ENCODE peak calls at places on chromosomes 13 and 19, in nine cellular contexts. S, N, H, K, X, M, Z, D and R are unnamed samples. For H3K4me1, the result is how much of the 10 kb centered on the place peaks cover.

GRCh38 chr13:53191091-53191490 is 162.5 kb downstream of the OLFM4 start:
- DNase-seq in H (no peak), D (no peak), X (no peak), K (no peak), N (peak), M (no peak), Z (no peak), S (no peak), R (no peak)

GRCh38 chr13:43799191-43799590 is 12.4 kb upstream of the ENOX1 start:
- DNase-seq in K (no peak), D (no peak), Z (no peak), N (no peak), S (no peak), M (no peak), X (no peak), H (no peak), R (no peak)

GRCh38 chr13:31929031-31929770 is 102.4 kb upstream of the FRY start:
- DNase-seq in X (no peak), D (no peak), S (no peak), M (no peak), N (no peak), K (no peak), Z (no peak), H (no peak), R (no peak)

GRCh38 chr19:49983645-49984229 is 22.8 kb upstream of the SIGLEC11 start:
- DNase-seq in X (peak), K (peak), H (peak), S (peak), N (peak), D (no peak), M (peak), Z (peak), R (peak)

GRCh38 chr19:46745030-46745429 is 827 bp upstream of the FKRP start:
- DNase-seq in S (no peak), D (no peak), Z (no peak), M (no peak), X (no peak), H (no peak), K (no peak), N (no peak), R (no peak)

GRCh38 chr19:34430738-34431625 is 2.8 kb downstream of the UBA2 start:
- DNase-seq in M (no peak), N (peak), D (no peak), X (peak), S (peak), H (no peak), K (no peak), Z (peak), R (no peak)

GRCh38 chr13:106568225-106569003 is 477 bp upstream of the ARGLU1 start:
- DNase-seq in K (no peak), H (no peak), M (no peak), S (no peak), D (no peak), X (no peak), Z (peak), N (no peak), R (no peak)

GRCh38 chr19:40756502-40757110 is 5.6 kb downstream of the SNRPA start:
- DNase-seq in Z (no peak), N (no peak), X (no peak), D (no peak), K (no peak), S (no peak), M (no peak), H (no peak), R (no peak)

GRCh38 chr19:6270076-6270745 is 9.6 kb downstream of the MLLT1 start:
- DNase-seq in Z (no peak), K (no peak), X (no peak), M (no peak), H (no peak), S (no peak), N (no peak), D (no peak), R (no peak)

GRCh38 chr19:35828694-35829301 is 16.2 kb upstream of the PRODH2 start:
- DNase-seq in S (peak), N (peak), K (peak), Z (no peak), M (no peak), H (peak), D (no peak), X (peak), R (peak)

GRCh38 chr13:113209880-113210421 is 538 bp downstream of the CUL4A start:
- DNase-seq in D (peak), H (peak), N (peak), X (peak), K (peak), M (peak), S (no peak), Z (peak), R (peak)

GRCh38 chr13:113208424-113209335 is at the start of gene PCID2:
- DNase-seq in Z (peak), K (peak), N (peak), X (peak), S (peak), H (peak), M (peak), D (peak), R (peak)

GRCh38 chr13:113205428-113205931 is 3.0 kb downstream of the PCID2 start:
- DNase-seq in N (no peak), X (peak), M (no peak), S (no peak), Z (no peak), D (no peak), H (no peak), K (no peak), R (no peak)

GRCh38 chr13:113209336-113209879 is at the start of gene CUL4A:
- DNase-seq in M (peak), D (peak), X (no peak), K (peak), S (peak), N (peak), Z (peak), H (peak), R (peak)

DNA sequence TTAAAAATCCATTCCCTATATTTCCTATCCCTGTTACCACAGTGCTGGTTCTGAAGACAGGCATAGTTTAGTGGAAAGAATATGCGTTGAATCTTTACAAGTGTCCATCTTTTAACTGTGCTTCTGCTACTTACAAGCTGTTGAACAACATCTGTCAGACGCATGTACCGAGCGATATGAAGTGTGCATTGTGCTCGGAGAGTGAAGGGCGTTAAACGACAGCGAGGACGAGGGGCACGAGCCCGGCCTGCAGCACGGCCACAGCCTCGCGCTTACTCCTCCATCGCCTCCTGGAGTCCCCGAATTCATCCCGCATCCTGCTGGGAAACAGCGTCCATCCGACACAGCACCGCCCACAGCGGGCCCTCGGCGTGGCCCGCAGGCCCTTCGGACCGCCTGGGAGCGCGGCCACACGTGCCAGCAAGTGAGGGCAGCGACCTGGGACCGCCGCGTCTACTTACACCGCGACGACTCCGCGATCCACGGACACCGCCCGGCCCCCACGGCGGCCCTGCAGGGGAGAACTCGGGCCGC is 512 bp downstream of the PCID2 start:
- DNase-seq in D (no peak), H (no peak), K (no peak), Z (no peak), X (peak), N (peak), S (no peak), M (no peak), R (peak)
- H3K4me1 ChIP-seq in D (half or more), H (half or more), K (under half), Z (under half), X (under half), N (under half), S (under half), M (half or more), R (half or more)

GRCh38 chr13:98474761-98475160 is 102.1 kb downstream of the STK24 start:
- DNase-seq in N (no peak), X (no peak), S (no peak), K (no peak), D (peak), M (no peak), H (no peak), Z (no peak), R (no peak)

GRCh38 chr13:98478134-98479129 is 98.5 kb downstream of the STK24 start:
- DNase-seq in D (peak), X (peak), Z (no peak), S (peak), M (no peak), N (peak), K (no peak), H (no peak), R (no peak)

GRCh38 chr13:98476106-98476505 is 100.8 kb downstream of the STK24 start:
- DNase-seq in D (peak), Z (no peak), S (no peak), K (no peak), N (peak), H (no peak), X (peak), M (no peak), R (no peak)

GRCh38 chr13:98475521-98475920 is 101.4 kb downstream of the STK24 start:
- DNase-seq in N (peak), K (no peak), Z (no peak), S (peak), X (peak), M (no peak), H (no peak), D (peak), R (no peak)

DNA sequence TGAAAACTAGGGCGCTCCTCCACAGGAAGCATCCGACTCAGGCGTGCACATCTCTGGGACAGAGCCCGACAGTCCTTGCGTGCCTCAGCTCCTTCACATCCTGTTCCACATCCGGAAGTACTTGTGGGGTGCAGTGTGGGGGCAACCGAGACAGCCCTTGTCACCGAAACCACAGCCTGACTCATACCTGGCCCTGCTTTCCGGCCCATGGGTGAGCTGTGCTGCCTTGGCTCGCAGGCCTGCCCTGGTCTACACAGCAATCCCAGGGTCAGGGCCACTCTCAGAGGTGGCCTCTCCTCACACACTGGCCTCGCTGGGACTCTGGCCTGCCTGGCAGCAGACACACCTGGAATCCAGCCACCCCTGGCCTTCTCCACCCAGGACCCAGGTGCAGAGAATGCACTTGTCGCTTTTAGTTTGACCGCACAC is 100.4 kb downstream of the STK24 start:
- DNase-seq in M (peak), N (peak), H (peak), K (no peak), X (peak), D (peak), S (peak), Z (peak), R (peak)
- TF ChIP-seq POLR2AphosphoS5 in M (peak), N (no peak), H (no peak), K (peak), X (peak), D (no peak), S (no peak), Z (peak), R (peak)

GRCh38 chr13:110297771-110298170 is 9.2 kb downstream of the COL4A1 start:
- DNase-seq in K (no peak), N (no peak), M (no peak), S (no peak), X (no peak), Z (no peak), D (no peak), H (no peak), R (no peak)
- H3K4me1 ChIP-seq in K (under half), N (under half), M (half or more), S (under half), X (half or more), Z (under half), D (under half), H (under half), R (under half)

DNA sequence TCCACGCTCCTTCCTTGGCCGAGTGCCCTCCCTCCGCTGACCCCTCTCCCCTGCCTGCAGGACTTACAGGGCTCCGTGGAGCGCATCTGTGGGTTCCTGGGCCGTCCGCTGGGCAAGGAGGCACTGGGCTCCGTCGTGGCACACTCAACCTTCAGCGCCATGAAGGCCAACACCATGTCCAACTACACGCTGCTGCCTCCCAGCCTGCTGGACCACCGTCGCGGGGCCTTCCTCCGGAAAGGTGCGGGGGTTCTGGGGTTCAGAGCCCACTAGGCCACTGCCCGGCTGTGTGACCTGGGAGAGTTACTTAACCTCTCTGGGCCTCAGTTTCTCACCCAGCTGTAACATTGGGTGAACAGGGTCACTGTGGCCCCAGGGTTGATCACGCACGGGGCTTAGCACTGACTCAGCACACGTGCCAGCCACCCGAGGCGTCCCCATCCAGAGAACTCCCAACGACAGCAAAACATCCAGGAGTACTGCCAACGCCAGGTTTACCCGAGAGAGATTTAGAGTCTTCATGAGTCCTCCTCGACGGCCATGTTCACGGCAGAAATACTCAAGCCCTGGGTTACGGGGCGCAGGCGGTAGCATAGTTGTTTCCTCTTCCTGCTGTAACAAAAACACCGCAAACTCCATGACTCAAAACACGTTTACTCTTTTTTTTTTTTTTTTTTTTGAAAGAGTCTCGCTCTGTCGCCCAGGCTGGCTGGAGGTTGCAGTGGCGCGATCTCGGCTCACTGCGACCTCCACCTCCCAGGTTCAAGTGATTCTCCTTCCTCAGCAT is 9.7 kb upstream of the SPACA4 start:
- DNase-seq in K (no peak), Z (no peak), X (no peak), H (no peak), S (no peak), M (no peak), D (no peak), N (no peak), R (no peak)
- TF ChIP-seq POLR2AphosphoS5 in K (no peak), Z (no peak), X (no peak), H (no peak), S (no peak), M (no peak), D (no peak), N (no peak), R (no peak)

GRCh38 chr19:4452230-4452990 is 5.2 kb downstream of the UBXN6 start:
- DNase-seq in D (no peak), Z (no peak), K (no peak), X (no peak), N (no peak), S (no peak), H (no peak), M (no peak), R (no peak)
- H3K4me1 ChIP-seq in D (half or more), Z (under half), K (under half), X (under half), N (under half), S (half or more), H (under half), M (under half), R (under half)

GRCh38 chr13:19661126-19661525 is 27.7 kb downstream of the MPHOSPH8 start:
- DNase-seq in H (no peak), D (no peak), K (no peak), M (no peak), N (no peak), X (no peak), S (no peak), Z (no peak), R (no peak)
- TF ChIP-seq POLR2AphosphoS5 in H (no peak), D (no peak), K (no peak), M (no peak), N (no peak), X (no peak), S (no peak), Z (no peak), R (no peak)

DNA sequence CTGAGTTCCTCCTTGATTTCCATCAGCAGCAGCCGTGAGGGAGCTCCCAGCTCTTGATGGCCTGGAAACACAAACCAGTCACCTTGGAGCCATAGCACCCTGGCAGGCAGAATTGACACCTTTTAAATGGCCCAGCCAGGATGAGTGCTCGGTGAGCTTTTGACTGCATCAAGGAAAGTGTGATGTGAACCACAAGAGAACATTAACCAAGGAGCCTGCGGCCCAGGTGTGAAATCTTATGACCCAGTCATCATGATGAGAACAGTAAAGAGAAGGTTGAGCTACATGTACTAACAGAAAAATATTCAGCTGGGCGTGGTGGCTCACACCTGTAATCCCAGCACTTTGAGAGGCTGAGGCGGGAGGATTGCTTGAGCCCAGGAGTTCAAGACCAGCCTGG is 22.8 kb downstream of the SUGP2 start:
- DNase-seq in Z (no peak), H (no peak), K (no peak), D (no peak), S (no peak), N (no peak), M (no peak), X (no peak), R (no peak)
- H3K4me1 ChIP-seq in Z (under half), H (under half), K (under half), D (under half), S (under half), N (under half), M (under half), X (under half), R (under half)

GRCh38 chr13:45209229-45209628 is 8.4 kb upstream of the KCTD4 start:
- DNase-seq in D (no peak), H (no peak), M (no peak), X (no peak), K (no peak), Z (no peak), N (no peak), S (no peak), R (no peak)

GRCh38 chr13:45207319-45207718 is 6.5 kb upstream of the KCTD4 start:
- DNase-seq in Z (no peak), D (no peak), X (no peak), N (no peak), S (no peak), M (no peak), H (no peak), K (no peak), R (no peak)

GRCh38 chr13:45205124-45205523 is 4.3 kb upstream of the KCTD4 start:
- DNase-seq in Z (no peak), K (no peak), D (no peak), S (no peak), N (no peak), H (no peak), X (peak), M (no peak), R (no peak)

GRCh38 chr13:45208132-45208531 is 7.3 kb upstream of the KCTD4 start:
- DNase-seq in Z (no peak), X (no peak), K (no peak), S (no peak), M (no peak), H (no peak), D (no peak), N (no peak), R (no peak)

DNA sequence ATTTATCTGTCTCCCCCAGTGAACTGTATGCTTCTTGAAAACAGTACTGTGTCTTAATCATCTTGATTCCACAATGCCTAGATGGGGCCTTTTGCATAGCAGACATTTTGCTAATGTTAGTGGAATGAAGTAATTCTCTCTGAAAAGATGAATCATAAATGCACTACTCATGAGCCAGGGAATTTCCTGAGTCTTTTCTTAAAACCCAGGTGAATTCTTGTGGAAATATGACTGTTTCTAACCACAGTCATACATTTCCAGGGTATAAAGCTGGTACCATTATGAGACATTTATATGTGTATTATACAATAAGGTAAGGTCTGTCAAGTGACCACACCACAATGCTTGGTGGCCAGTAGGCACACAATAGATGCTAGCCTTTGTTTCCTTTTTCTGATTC is 5.5 kb upstream of the KCTD4 start:
- DNase-seq in Z (peak), S (no peak), H (no peak), K (no peak), D (no peak), X (peak), M (no peak), N (no peak), R (no peak)
- TF ChIP-seq POLR2AphosphoS5 in Z (peak), S (no peak), H (no peak), K (no peak), D (no peak), X (no peak), M (no peak), N (no peak), R (no peak)

GRCh38 chr19:41869374-41869955 is 7.6 kb upstream of the CD79A start:
- DNase-seq in K (no peak), X (no peak), D (no peak), Z (no peak), S (no peak), H (no peak), N (no peak), M (no peak), R (no peak)

GRCh38 chr19:41870401-41870873 is 6.6 kb upstream of the CD79A start:
- DNase-seq in M (no peak), X (no peak), K (no peak), N (no peak), D (no peak), H (no peak), S (no peak), Z (no peak), R (no peak)

GRCh38 chr19:41866284-41866683 is 6.2 kb downstream of the RPS19 start:
- DNase-seq in M (peak), H (no peak), Z (no peak), D (peak), X (no peak), K (no peak), N (no peak), S (no peak), R (no peak)

GRCh38 chr19:41868989-41869300 is 8.1 kb upstream of the CD79A start:
- DNase-seq in M (no peak), H (no peak), X (no peak), Z (no peak), D (no peak), N (no peak), S (no peak), K (no peak), R (no peak)

GRCh38 chr19:41868120-41868988 is 8.3 kb downstream of the RPS19 start:
- DNase-seq in X (no peak), H (no peak), K (no peak), D (no peak), Z (no peak), N (no peak), S (no peak), M (no peak), R (peak)
- H3K4me1 ChIP-seq in X (under half), H (under half), K (under half), D (under half), Z (under half), N (under half), S (under half), M (half or more), R (under half)

GRCh38 chr19:17445526-17446165 is 2.8 kb downstream of the TMEM221 start:
- DNase-seq in H (no peak), M (no peak), X (no peak), N (no peak), K (no peak), D (no peak), Z (no peak), S (no peak), R (no peak)
- TF ChIP-seq POLR2AphosphoS5 in H (no peak), M (no peak), X (no peak), N (no peak), K (no peak), D (no peak), Z (no peak), S (no peak), R (no peak)